ENCODE peak calls at places on chromosome 4, in four cellular contexts. One of them, this sample, is unnamed.

GRCh38 chr4:170776983-170777382 is 687.2 kb upstream of the AADAT start:
- DNase-seq in left ventricle myocardium inferior: no peak
- DNase-seq in Peyer's patch: no peak
- DNase-seq in CD8-positive, alpha-beta T cell: no peak
- DNase-seq in this sample: no peak

GRCh38 chr4:184907216-184907615 is 81.4 kb upstream of the ACSL1 start:
- DNase-seq in left ventricle myocardium inferior: no peak
- DNase-seq in Peyer's patch: no peak
- DNase-seq in CD8-positive, alpha-beta T cell: no peak
- DNase-seq in this sample: no peak

GRCh38 chr4:134470544-134470943 is 269.0 kb upstream of the PABPC4L start:
- DNase-seq in left ventricle myocardium inferior: no peak
- DNase-seq in Peyer's patch: no peak
- DNase-seq in CD8-positive, alpha-beta T cell: no peak
- DNase-seq in this sample: no peak

GRCh38 chr4:85748654-85749053 is 273.7 kb downstream of the ARHGAP24 start:
- DNase-seq in left ventricle myocardium inferior: no peak
- DNase-seq in Peyer's patch: no peak
- DNase-seq in CD8-positive, alpha-beta T cell: no peak
- DNase-seq in this sample: no peak

GRCh38 chr4:47531241-47531953 is 46.3 kb downstream of the ATP10D start:
- DNase-seq in left ventricle myocardium inferior: no peak
- DNase-seq in Peyer's patch: peak; percentile 67
- DNase-seq in CD8-positive, alpha-beta T cell: peak; percentile 30
- DNase-seq in this sample: peak; percentile 40

GRCh38 chr4:80036949-80037348 is 36.1 kb downstream of the ANTXR2 start:
- DNase-seq in left ventricle myocardium inferior: no peak
- DNase-seq in Peyer's patch: no peak
- DNase-seq in CD8-positive, alpha-beta T cell: no peak
- DNase-seq in this sample: no peak

GRCh38 chr4:153153339-153153851 is 50.8 kb upstream of the TRIM2 start:
- DNase-seq in left ventricle myocardium inferior: peak; percentile 34
- DNase-seq in Peyer's patch: peak; percentile 28
- DNase-seq in CD8-positive, alpha-beta T cell: peak; percentile 53
- DNase-seq in this sample: peak; percentile 45

GRCh38 chr4:41205854-41206460 is 8.4 kb downstream of the APBB2 start:
- DNase-seq in left ventricle myocardium inferior: no peak
- DNase-seq in Peyer's patch: no peak
- DNase-seq in CD8-positive, alpha-beta T cell: no peak
- DNase-seq in this sample: no peak

GRCh38 chr4:48255130-48255958 is 14.3 kb downstream of the TEC start:
- DNase-seq in left ventricle myocardium inferior: no peak
- DNase-seq in Peyer's patch: no peak
- DNase-seq in CD8-positive, alpha-beta T cell: no peak
- DNase-seq in this sample: no peak

GRCh38 chr4:116055857-116056827 is 942.7 kb upstream of the NDST4 start:
- DNase-seq in left ventricle myocardium inferior: no peak
- DNase-seq in Peyer's patch: no peak
- DNase-seq in CD8-positive, alpha-beta T cell: no peak
- DNase-seq in this sample: no peak

GRCh38 chr4:42673084-42673429 is 16.2 kb upstream of the ATP8A1 start:
- DNase-seq in left ventricle myocardium inferior: peak; percentile 28
- DNase-seq in Peyer's patch: no peak
- DNase-seq in CD8-positive, alpha-beta T cell: no peak
- DNase-seq in this sample: peak; percentile 76

GRCh38 chr4:156998500-156999174 is 27.0 kb upstream of the PDGFC start:
- DNase-seq in left ventricle myocardium inferior: no peak
- DNase-seq in Peyer's patch: no peak
- DNase-seq in CD8-positive, alpha-beta T cell: no peak
- DNase-seq in this sample: no peak

GRCh38 chr4:73761856-73762255 is 21.5 kb downstream of the CXCL8 start:
- DNase-seq in left ventricle myocardium inferior: no peak
- DNase-seq in Peyer's patch: no peak
- DNase-seq in CD8-positive, alpha-beta T cell: no peak
- DNase-seq in this sample: no peak

GRCh38 chr4:105637409-105638258 is 70.9 kb downstream of the INTS12 start:
- DNase-seq in left ventricle myocardium inferior: peak; percentile 74
- DNase-seq in Peyer's patch: peak; percentile 90
- DNase-seq in CD8-positive, alpha-beta T cell: no peak
- DNase-seq in this sample: peak; percentile 70

GRCh38 chr4:61994036-61994435 is 793.9 kb downstream of the ADGRL3 start:
- DNase-seq in left ventricle myocardium inferior: no peak
- DNase-seq in Peyer's patch: no peak
- DNase-seq in CD8-positive, alpha-beta T cell: no peak
- DNase-seq in this sample: no peak

GRCh38 chr4:65968873-65969272 is 298.6 kb upstream of the EPHA5 start:
- DNase-seq in left ventricle myocardium inferior: no peak
- DNase-seq in Peyer's patch: no peak
- DNase-seq in CD8-positive, alpha-beta T cell: no peak
- DNase-seq in this sample: no peak

This sample was measured in right cardiac atrium.